ENCODE peak calls at places on chromosomes 3 and 15, in nine cellular contexts. Q is left lung; D is activated CD8-positive, alpha-beta memory T cell treated with anti-CD3 and anti-CD28 coated beads for 24 hours; N is putamen; M is activated T-cell treated with anti-CD3 and anti-CD28 coated beads for 1 hour; A is nucleus accumbens; G is ELF-1; L is SJCRH30; W is T47D. I is an unnamed sample.

GRCh38 chr3:12508316-12508715 is 24.0 kb downstream of the TSEN2 start:
- DNase-seq in Q (no peak), D (no peak), N (peak; percentile 21), M (no peak), A (peak; percentile 51), G (peak; percentile 19), L (peak; percentile 42), W (no peak), I (no peak)

GRCh38 chr15:87631093-87631492 is 625.4 kb downstream of the NTRK3 start:
- DNase-seq in Q (no peak), D (no peak), N (no peak), M (no peak), A (no peak), G (no peak), L (no peak), W (no peak), I (no peak)

GRCh38 chr3:123412811-123413588 is 35.9 kb downstream of the ADCY5 start:
- DNase-seq in Q (no peak), D (no peak), N (no peak), M (no peak), A (peak; percentile 61), G (peak; percentile 30), L (no peak), W (no peak), I (peak; percentile 76)

GRCh38 chr3:74639681-74640080 is 25.2 kb upstream of the CNTN3 start:
- DNase-seq in Q (no peak), D (no peak), N (no peak), M (no peak), A (no peak), G (no peak), L (no peak), W (no peak), I (no peak)

GRCh38 chr15:49558924-49559323 is 61.7 kb downstream of the FAM227B start:
- DNase-seq in Q (no peak), D (no peak), N (no peak), M (no peak), A (no peak), G (no peak), L (no peak), W (no peak), I (no peak)

GRCh38 chr15:51828621-51829359 is 663 bp upstream of the TMOD3 start:
- DNase-seq in Q (peak; percentile 58), D (no peak), N (no peak), M (no peak), A (no peak), G (no peak), L (no peak), W (no peak), I (no peak)

GRCh38 chr3:38835939-38836338 is 19.9 kb upstream of the SCN10A start:
- DNase-seq in Q (no peak), D (no peak), N (no peak), M (no peak), A (no peak), G (no peak), L (no peak), W (no peak), I (no peak)

GRCh38 chr15:82767163-82767829 is 38.6 kb downstream of the FSD2 start:
- DNase-seq in Q (no peak), D (no peak), N (no peak), M (no peak), A (no peak), G (no peak), L (no peak), W (no peak), I (no peak)

GRCh38 chr3:78079514-78079913 is 1039.6 kb downstream of the ROBO2 start:
- DNase-seq in Q (no peak), D (no peak), N (no peak), M (no peak), A (no peak), G (no peak), L (no peak), W (no peak), I (no peak)

GRCh38 chr3:87196879-87197278 is 30.2 kb upstream of the CHMP2B start:
- DNase-seq in Q (no peak), D (no peak), N (no peak), M (no peak), A (no peak), G (no peak), L (no peak), W (peak; percentile 6), I (no peak)

GRCh38 chr3:14405120-14405885 is 2.9 kb downstream of the SLC6A6 start:
- DNase-seq in Q (no peak), D (no peak), N (no peak), M (no peak), A (no peak), G (no peak), L (no peak), W (no peak), I (no peak)

GRCh38 chr3:125496701-125497100 is 23.3 kb downstream of the SNX4 start:
- DNase-seq in Q (no peak), D (no peak), N (no peak), M (no peak), A (no peak), G (no peak), L (no peak), W (no peak), I (no peak)

GRCh38 chr15:78668987-78669386 is 28.0 kb upstream of the CHRNB4 start:
- DNase-seq in Q (no peak), D (no peak), N (no peak), M (no peak), A (no peak), G (no peak), L (no peak), W (no peak), I (no peak)

GRCh38 chr3:77071364-77071763 is 31.5 kb downstream of the ROBO2 start:
- DNase-seq in Q (no peak), D (no peak), N (no peak), M (no peak), A (no peak), G (no peak), L (no peak), W (no peak), I (no peak)

GRCh38 chr3:150078983-150079739 is 108.5 kb upstream of the PFN2 start:
- DNase-seq in Q (peak; percentile 39), D (no peak), N (no peak), M (no peak), A (peak; percentile 26), G (no peak), L (peak; percentile 94), W (no peak), I (no peak)

GRCh38 chr3:12947504-12948369 is 106.4 kb upstream of the RPL32 start:
- DNase-seq in Q (peak; percentile 56), D (no peak), N (no peak), M (no peak), A (no peak), G (peak; percentile 26), L (peak; percentile 76), W (no peak), I (peak; percentile 48)

GRCh38 chr3:155110996-155111901 is 31.1 kb downstream of the MME start:
- DNase-seq in Q (no peak), D (no peak), N (no peak), M (no peak), A (no peak), G (no peak), L (no peak), W (no peak), I (no peak)

GRCh38 chr3:156246939-156247725 is 126.8 kb downstream of the KCNAB1 start:
- DNase-seq in Q (no peak), D (no peak), N (no peak), M (no peak), A (no peak), G (no peak), L (no peak), W (no peak), I (peak; percentile 57)

GRCh38 chr15:59892995-59893394 is 111.1 kb upstream of the FOXB1 start:
- DNase-seq in Q (no peak), D (no peak), N (no peak), M (no peak), A (no peak), G (peak; percentile 50), L (peak; percentile 31), W (peak; percentile 41), I (no peak)

GRCh38 chr15:63918317-63918672 is 84.5 kb upstream of the HERC1 start:
- DNase-seq in Q (no peak), D (no peak), N (no peak), M (no peak), A (no peak), G (no peak), L (peak; percentile 8), W (no peak), I (no peak)

GRCh38 chr3:194938845-194939531 is 253.3 kb downstream of the FAM43A start:
- DNase-seq in Q (no peak), D (peak; percentile 41), N (peak; percentile 17), M (no peak), A (peak; percentile 62), G (no peak), L (no peak), W (no peak), I (no peak)

GRCh38 chr3:129699199-129699598 is 92.7 kb upstream of the PLXND1 start:
- DNase-seq in Q (no peak), D (no peak), N (no peak), M (no peak), A (no peak), G (no peak), L (no peak), W (no peak), I (no peak)